ENCODE peak calls at places on chromosome 20, in four cellular contexts. One of them, this sample, is unnamed.

GRCh38 chr20:32052090-32052791 is at the start of gene HCK:
- DNase-seq in NAMALWA: no peak
- DNase-seq in Ammon's horn: no peak
- DNase-seq in T-helper 9 cell: no peak
- DNase-seq in this sample: peak; percentile 51

GRCh38 chr20:34069341-34070078 is 42.5 kb downstream of the EIF2S2 start:
- DNase-seq in NAMALWA: peak; percentile 74
- DNase-seq in Ammon's horn: peak; percentile 91
- DNase-seq in T-helper 9 cell: peak; percentile 31
- DNase-seq in this sample: peak; percentile 74

GRCh38 chr20:5718896-5719595 is 31.2 kb upstream of the SHLD1 start:
- DNase-seq in NAMALWA: no peak
- DNase-seq in Ammon's horn: no peak
- DNase-seq in T-helper 9 cell: no peak
- DNase-seq in this sample: no peak

GRCh38 chr20:3704085-3704484 is 8.3 kb downstream of the SIGLEC1 start:
- DNase-seq in NAMALWA: no peak
- DNase-seq in Ammon's horn: no peak
- DNase-seq in T-helper 9 cell: no peak
- DNase-seq in this sample: no peak

GRCh38 chr20:25252686-25253421 is 5.0 kb downstream of the PYGB start:
- DNase-seq in NAMALWA: no peak
- DNase-seq in Ammon's horn: peak; percentile 0
- DNase-seq in T-helper 9 cell: no peak
- DNase-seq in this sample: no peak

GRCh38 chr20:44610313-44610965 is 28.1 kb downstream of the PKIG start:
- DNase-seq in NAMALWA: peak; percentile 74
- DNase-seq in Ammon's horn: no peak
- DNase-seq in T-helper 9 cell: no peak
- DNase-seq in this sample: no peak

GRCh38 chr20:43028470-43028869 is 161.2 kb downstream of the PTPRT start:
- DNase-seq in NAMALWA: no peak
- DNase-seq in Ammon's horn: no peak
- DNase-seq in T-helper 9 cell: no peak
- DNase-seq in this sample: no peak

GRCh38 chr20:57544838-57545564 is 15.9 kb upstream of the PCK1 start:
- DNase-seq in NAMALWA: no peak
- DNase-seq in Ammon's horn: no peak
- DNase-seq in T-helper 9 cell: no peak
- DNase-seq in this sample: no peak

GRCh38 chr20:52192296-52193007 is 873 bp upstream of the ZFP64 start:
- DNase-seq in NAMALWA: no peak
- DNase-seq in Ammon's horn: peak; percentile 37
- DNase-seq in T-helper 9 cell: no peak
- DNase-seq in this sample: peak; percentile 78

GRCh38 chr20:13331536-13331935 is 110.5 kb downstream of the ISM1 start:
- DNase-seq in NAMALWA: no peak
- DNase-seq in Ammon's horn: no peak
- DNase-seq in T-helper 9 cell: no peak
- DNase-seq in this sample: no peak

GRCh38 chr20:50852085-50852484 is 57.2 kb downstream of the BCAS4 start:
- DNase-seq in NAMALWA: no peak
- DNase-seq in Ammon's horn: no peak
- DNase-seq in T-helper 9 cell: no peak
- DNase-seq in this sample: no peak

GRCh38 chr20:57440678-57441509 is 49.7 kb downstream of the RBM38 start:
- DNase-seq in NAMALWA: no peak
- DNase-seq in Ammon's horn: peak; percentile 96
- DNase-seq in T-helper 9 cell: no peak
- DNase-seq in this sample: peak; percentile 72

GRCh38 chr20:12383770-12384304 is 466.1 kb downstream of the BTBD3 start:
- DNase-seq in NAMALWA: no peak
- DNase-seq in Ammon's horn: peak; percentile 7
- DNase-seq in T-helper 9 cell: no peak
- DNase-seq in this sample: no peak

GRCh38 chr20:25199473-25200265 is 4.2 kb downstream of the ENTPD6 start:
- DNase-seq in NAMALWA: no peak
- DNase-seq in Ammon's horn: no peak
- DNase-seq in T-helper 9 cell: no peak
- DNase-seq in this sample: no peak

GRCh38 chr20:7505152-7505834 is 435.0 kb downstream of the HAO1 start:
- DNase-seq in NAMALWA: no peak
- DNase-seq in Ammon's horn: no peak
- DNase-seq in T-helper 9 cell: no peak
- DNase-seq in this sample: no peak

This sample was measured in iPS-NIHi11.